ENCODE peak calls at places on chromosomes 5 and 9, in seven cellular contexts. I is HEK293T, X is heart right ventricle, W is NCI-H146, S is adrenal gland, Q is Calu3, A is right atrium auricular region. V is an unnamed sample.

GRCh38 chr9:72497476-72498065 is 23.8 kb upstream of the TMC1 start:
- DNase-seq in I (no peak), X (no peak), W (no peak), S (no peak), Q (no peak), A (no peak), V (no peak)

GRCh38 chr5:179228341-179229121 is 116.7 kb downstream of the ADAMTS2 start:
- DNase-seq in I (no peak), X (no peak), W (no peak), S (peak; percentile 14), Q (no peak), A (no peak), V (no peak)

GRCh38 chr9:16964228-16964627 is 93.8 kb upstream of the BNC2 start:
- DNase-seq in I (no peak), X (no peak), W (no peak), S (no peak), Q (no peak), A (no peak), V (peak; percentile 87)

GRCh38 chr5:117455236-117456233 is 880.9 kb upstream of the SEMA6A start:
- DNase-seq in I (peak; percentile 42), X (no peak), W (no peak), S (peak; percentile 18), Q (peak; percentile 86), A (no peak), V (no peak)

GRCh38 chr5:95631991-95632675 is 12.2 kb downstream of the GPR150 start:
- DNase-seq in I (no peak), X (no peak), W (no peak), S (no peak), Q (no peak), A (no peak), V (peak; percentile 12)

GRCh38 chr9:137035937-137036336 is 4.0 kb upstream of the FUT7 start:
- DNase-seq in I (no peak), X (no peak), W (no peak), S (no peak), Q (no peak), A (no peak), V (no peak)

GRCh38 chr5:16418471-16418922 is 47.1 kb downstream of the ZNF622 start:
- DNase-seq in I (peak; percentile 13), X (peak; percentile 50), W (no peak), S (no peak), Q (no peak), A (no peak), V (no peak)

GRCh38 chr5:57174128-57174849 is 430 bp downstream of the GPBP1 start:
- DNase-seq in I (no peak), X (no peak), W (peak; percentile 63), S (peak; percentile 51), Q (peak; percentile 31), A (no peak), V (peak; percentile 44)

GRCh38 chr9:131707677-131708612 is 31.9 kb downstream of the RAPGEF1 start:
- DNase-seq in I (no peak), X (peak; percentile 57), W (no peak), S (peak; percentile 90), Q (no peak), A (peak; percentile 91), V (peak; percentile 71)

GRCh38 chr9:112034216-112034611 is 137.6 kb downstream of the UGCG start:
- DNase-seq in I (no peak), X (no peak), W (no peak), S (no peak), Q (no peak), A (no peak), V (no peak)

GRCh38 chr5:80318212-80318611 is 1.6 kb upstream of the SPZ1 start:
- DNase-seq in I (no peak), X (no peak), W (no peak), S (no peak), Q (no peak), A (no peak), V (peak; percentile 70)

GRCh38 chr9:93231121-93231694 is 47.3 kb downstream of the WNK2 start:
- DNase-seq in I (no peak), X (peak; percentile 56), W (no peak), S (no peak), Q (peak; percentile 21), A (no peak), V (no peak)

GRCh38 chr5:133015466-133015865 is 10.9 kb downstream of the ZCCHC10 start:
- DNase-seq in I (no peak), X (no peak), W (no peak), S (no peak), Q (no peak), A (no peak), V (peak; percentile 12)

GRCh38 chr9:132372177-132373095 is 17.6 kb upstream of the SETX start:
- DNase-seq in I (no peak), X (peak; percentile 72), W (no peak), S (peak; percentile 54), Q (no peak), A (peak; percentile 76), V (no peak)

GRCh38 chr5:15647251-15647650 is 147.3 kb downstream of the FBXL7 start:
- DNase-seq in I (no peak), X (no peak), W (no peak), S (no peak), Q (no peak), A (no peak), V (no peak)

GRCh38 chr5:39578887-39579497 is 154.2 kb upstream of the DAB2 start:
- DNase-seq in I (no peak), X (no peak), W (no peak), S (no peak), Q (no peak), A (no peak), V (peak; percentile 13)